ENCODE peak calls at places on chromosomes 11 and 22, in nine cellular contexts. One of them, this sample, is unnamed.

GRCh38 chr11:45102810-45103621 is 43.4 kb upstream of the PRDM11 start:
- DNase-seq in AG04450: no peak
- DNase-seq in astrocyte: peak; percentile 74
- DNase-seq in GM23338: peak; percentile 84
- DNase-seq in T-helper 9 cell: peak; percentile 31
- DNase-seq in effector memory CD4-positive, alpha-beta T cell: peak; percentile 55
- DNase-seq in EH: peak; percentile 94
- DNase-seq in CD4-positive, alpha-beta T cell: peak; percentile 62
- DNase-seq in right cardiac atrium: peak; percentile 76
- DNase-seq in this sample: peak; percentile 82

GRCh38 chr11:27216268-27217149 is 146.5 kb downstream of the CCDC34 start:
- DNase-seq in EH: peak; percentile 65
- DNase-seq in right cardiac atrium: peak; percentile 94
- DNase-seq in AG04450: no peak
- DNase-seq in astrocyte: peak; percentile 87
- DNase-seq in effector memory CD4-positive, alpha-beta T cell: no peak
- DNase-seq in CD4-positive, alpha-beta T cell: no peak
- DNase-seq in GM23338: no peak
- DNase-seq in T-helper 9 cell: no peak
- DNase-seq in this sample: peak; percentile 77

GRCh38 chr11:124077266-124077665 is 36.1 kb upstream of the OR10G7 start:
- DNase-seq in EH: no peak
- DNase-seq in effector memory CD4-positive, alpha-beta T cell: no peak
- DNase-seq in astrocyte: no peak
- DNase-seq in T-helper 9 cell: no peak
- DNase-seq in AG04450: no peak
- DNase-seq in right cardiac atrium: no peak
- DNase-seq in CD4-positive, alpha-beta T cell: no peak
- DNase-seq in GM23338: no peak
- DNase-seq in this sample: no peak

GRCh38 chr22:37632174-37633081 is 7.0 kb upstream of the SH3BP1 start:
- DNase-seq in T-helper 9 cell: no peak
- DNase-seq in EH: no peak
- DNase-seq in astrocyte: no peak
- DNase-seq in GM23338: no peak
- DNase-seq in effector memory CD4-positive, alpha-beta T cell: no peak
- DNase-seq in CD4-positive, alpha-beta T cell: no peak
- DNase-seq in AG04450: no peak
- DNase-seq in right cardiac atrium: no peak
- DNase-seq in this sample: no peak

GRCh38 chr11:80519591-80520258 is 1078.9 kb upstream of the TENM4 start:
- DNase-seq in effector memory CD4-positive, alpha-beta T cell: no peak
- DNase-seq in EH: no peak
- DNase-seq in right cardiac atrium: no peak
- DNase-seq in GM23338: no peak
- DNase-seq in AG04450: no peak
- DNase-seq in astrocyte: peak; percentile 1
- DNase-seq in CD4-positive, alpha-beta T cell: no peak
- DNase-seq in T-helper 9 cell: no peak
- DNase-seq in this sample: peak; percentile 1

GRCh38 chr22:38696606-38697005 is 4.1 kb downstream of the JOSD1 start:
- DNase-seq in T-helper 9 cell: no peak
- DNase-seq in CD4-positive, alpha-beta T cell: no peak
- DNase-seq in AG04450: no peak
- DNase-seq in EH: peak; percentile 82
- DNase-seq in right cardiac atrium: no peak
- DNase-seq in effector memory CD4-positive, alpha-beta T cell: no peak
- DNase-seq in astrocyte: peak; percentile 88
- DNase-seq in GM23338: no peak
- DNase-seq in this sample: peak; percentile 83

GRCh38 chr22:38016182-38017078 is 32.1 kb upstream of the SOX10 start:
- DNase-seq in AG04450: no peak
- DNase-seq in EH: no peak
- DNase-seq in astrocyte: no peak
- DNase-seq in effector memory CD4-positive, alpha-beta T cell: no peak
- DNase-seq in GM23338: peak; percentile 70
- DNase-seq in CD4-positive, alpha-beta T cell: no peak
- DNase-seq in right cardiac atrium: peak; percentile 90
- DNase-seq in T-helper 9 cell: no peak
- DNase-seq in this sample: peak; percentile 35

GRCh38 chr11:65181569-65182257 is at the start of gene CAPN1:
- DNase-seq in T-helper 9 cell: peak; percentile 55
- DNase-seq in CD4-positive, alpha-beta T cell: peak; percentile 69
- DNase-seq in right cardiac atrium: peak; percentile 93
- DNase-seq in EH: peak; percentile 97
- DNase-seq in AG04450: peak; percentile 61
- DNase-seq in astrocyte: peak; percentile 81
- DNase-seq in effector memory CD4-positive, alpha-beta T cell: peak; percentile 51
- DNase-seq in GM23338: peak; percentile 85
- DNase-seq in this sample: peak; percentile 85

GRCh38 chr11:131583823-131584222 is 213.4 kb downstream of the NTM start:
- DNase-seq in right cardiac atrium: no peak
- DNase-seq in CD4-positive, alpha-beta T cell: no peak
- DNase-seq in astrocyte: no peak
- DNase-seq in T-helper 9 cell: no peak
- DNase-seq in GM23338: no peak
- DNase-seq in EH: no peak
- DNase-seq in AG04450: no peak
- DNase-seq in effector memory CD4-positive, alpha-beta T cell: no peak
- DNase-seq in this sample: no peak

GRCh38 chr22:40512426-40513136 is 123.9 kb downstream of the MRTFA start:
- DNase-seq in AG04450: peak; percentile 93
- DNase-seq in right cardiac atrium: no peak
- DNase-seq in GM23338: no peak
- DNase-seq in T-helper 9 cell: no peak
- DNase-seq in CD4-positive, alpha-beta T cell: no peak
- DNase-seq in EH: peak; percentile 100
- DNase-seq in effector memory CD4-positive, alpha-beta T cell: no peak
- DNase-seq in astrocyte: peak; percentile 99
- DNase-seq in this sample: peak; percentile 100

GRCh38 chr11:33891714-33892327 is at the start of gene LMO2:
- DNase-seq in CD4-positive, alpha-beta T cell: no peak
- DNase-seq in right cardiac atrium: no peak
- DNase-seq in AG04450: no peak
- DNase-seq in T-helper 9 cell: no peak
- DNase-seq in astrocyte: no peak
- DNase-seq in EH: no peak
- DNase-seq in GM23338: no peak
- DNase-seq in effector memory CD4-positive, alpha-beta T cell: no peak
- DNase-seq in this sample: no peak

GRCh38 chr22:19085233-19086043 is 36.8 kb downstream of the DGCR2 start:
- DNase-seq in right cardiac atrium: no peak
- DNase-seq in GM23338: peak; percentile 37
- DNase-seq in AG04450: no peak
- DNase-seq in EH: peak; percentile 43
- DNase-seq in T-helper 9 cell: no peak
- DNase-seq in CD4-positive, alpha-beta T cell: no peak
- DNase-seq in effector memory CD4-positive, alpha-beta T cell: no peak
- DNase-seq in astrocyte: no peak
- DNase-seq in this sample: peak; percentile 51

GRCh38 chr11:1757861-1758610 is 5.7 kb downstream of the CTSD start:
- DNase-seq in AG04450: no peak
- DNase-seq in effector memory CD4-positive, alpha-beta T cell: no peak
- DNase-seq in T-helper 9 cell: no peak
- DNase-seq in EH: no peak
- DNase-seq in GM23338: no peak
- DNase-seq in CD4-positive, alpha-beta T cell: peak; percentile 60
- DNase-seq in right cardiac atrium: peak; percentile 66
- DNase-seq in astrocyte: no peak
- DNase-seq in this sample: no peak

GRCh38 chr11:100789500-100789899 is 102.4 kb downstream of the ARHGAP42 start:
- DNase-seq in AG04450: no peak
- DNase-seq in CD4-positive, alpha-beta T cell: no peak
- DNase-seq in GM23338: no peak
- DNase-seq in EH: no peak
- DNase-seq in effector memory CD4-positive, alpha-beta T cell: no peak
- DNase-seq in right cardiac atrium: peak; percentile 50
- DNase-seq in T-helper 9 cell: no peak
- DNase-seq in astrocyte: peak; percentile 36
- DNase-seq in this sample: peak; percentile 40

GRCh38 chr11:75635009-75635909 is 33.6 kb downstream of the MAP6 start:
- DNase-seq in right cardiac atrium: peak; percentile 65
- DNase-seq in EH: peak; percentile 61
- DNase-seq in CD4-positive, alpha-beta T cell: no peak
- DNase-seq in AG04450: no peak
- DNase-seq in effector memory CD4-positive, alpha-beta T cell: no peak
- DNase-seq in T-helper 9 cell: no peak
- DNase-seq in astrocyte: peak; percentile 40
- DNase-seq in GM23338: peak; percentile 25
- DNase-seq in this sample: peak; percentile 72

GRCh38 chr22:49826603-49827306 is 918 bp downstream of the BRD1 start:
- DNase-seq in AG04450: no peak
- DNase-seq in right cardiac atrium: peak; percentile 89
- DNase-seq in astrocyte: peak; percentile 25
- DNase-seq in GM23338: peak; percentile 51
- DNase-seq in CD4-positive, alpha-beta T cell: no peak
- DNase-seq in EH: peak; percentile 49
- DNase-seq in effector memory CD4-positive, alpha-beta T cell: peak; percentile 24
- DNase-seq in T-helper 9 cell: peak; percentile 29
- DNase-seq in this sample: peak; percentile 55

GRCh38 chr11:115653926-115654325 is 149.7 kb upstream of the CADM1 start:
- DNase-seq in astrocyte: no peak
- DNase-seq in right cardiac atrium: no peak
- DNase-seq in effector memory CD4-positive, alpha-beta T cell: no peak
- DNase-seq in EH: peak; percentile 81
- DNase-seq in AG04450: no peak
- DNase-seq in GM23338: no peak
- DNase-seq in T-helper 9 cell: no peak
- DNase-seq in CD4-positive, alpha-beta T cell: no peak
- DNase-seq in this sample: no peak

GRCh38 chr11:94184861-94185260 is 56.2 kb downstream of the PANX1 start:
- DNase-seq in EH: peak; percentile 53
- DNase-seq in right cardiac atrium: no peak
- DNase-seq in astrocyte: no peak
- DNase-seq in T-helper 9 cell: no peak
- DNase-seq in effector memory CD4-positive, alpha-beta T cell: no peak
- DNase-seq in CD4-positive, alpha-beta T cell: no peak
- DNase-seq in AG04450: no peak
- DNase-seq in GM23338: no peak
- DNase-seq in this sample: no peak

GRCh38 chr11:6817668-6818067 is 18.2 kb upstream of the OR6A2 start:
- DNase-seq in AG04450: no peak
- DNase-seq in CD4-positive, alpha-beta T cell: no peak
- DNase-seq in astrocyte: no peak
- DNase-seq in GM23338: peak; percentile 70
- DNase-seq in right cardiac atrium: no peak
- DNase-seq in T-helper 9 cell: no peak
- DNase-seq in effector memory CD4-positive, alpha-beta T cell: no peak
- DNase-seq in EH: peak; percentile 9
- DNase-seq in this sample: no peak

GRCh38 chr22:38788417-38788816 is 5.5 kb downstream of the DNAL4 start:
- DNase-seq in AG04450: peak; percentile 72
- DNase-seq in effector memory CD4-positive, alpha-beta T cell: no peak
- DNase-seq in EH: peak; percentile 96
- DNase-seq in right cardiac atrium: peak; percentile 83
- DNase-seq in GM23338: no peak
- DNase-seq in astrocyte: peak; percentile 97
- DNase-seq in T-helper 9 cell: no peak
- DNase-seq in CD4-positive, alpha-beta T cell: no peak
- DNase-seq in this sample: peak; percentile 97

GRCh38 chr11:75449271-75449670 is 16.3 kb upstream of the KLHL35 start:
- DNase-seq in EH: no peak
- DNase-seq in T-helper 9 cell: no peak
- DNase-seq in AG04450: no peak
- DNase-seq in GM23338: no peak
- DNase-seq in astrocyte: no peak
- DNase-seq in CD4-positive, alpha-beta T cell: no peak
- DNase-seq in effector memory CD4-positive, alpha-beta T cell: no peak
- DNase-seq in right cardiac atrium: no peak
- DNase-seq in this sample: no peak